ENCODE peak calls at places on chromosome 9, in nine cellular contexts. L is adrenal gland; C is PC-9; O is sigmoid colon; R is CD4-positive, CD25-positive, alpha-beta regulatory T cell; X is ovary; M is H7; U is GM23338; A is fibroblast of pulmonary artery. F is an unnamed sample.

GRCh38 chr9:98944130-98945074 is 695 bp downstream of the COL15A1 start:
- DNase-seq in R (no peak), A (no peak), M (peak; percentile 74), C (no peak), O (peak; percentile 80), L (peak; percentile 51), U (peak; percentile 71), X (peak; percentile 36), F (no peak)

GRCh38 chr9:74983709-74984108 is 31.0 kb upstream of the C9orf40 start:
- DNase-seq in C (no peak), M (no peak), O (no peak), A (no peak), U (no peak), L (no peak), X (no peak), R (no peak), F (no peak)

GRCh38 chr9:134435527-134436355 is 109.5 kb downstream of the RXRA start:
- DNase-seq in A (no peak), R (no peak), M (no peak), X (no peak), O (no peak), U (no peak), L (no peak), C (no peak), F (no peak)

GRCh38 chr9:21996438-21996837 is 1.8 kb downstream of the CDKN2B-AS1 start:
- DNase-seq in U (peak; percentile 83), O (no peak), M (peak; percentile 52), X (no peak), A (no peak), C (no peak), R (no peak), L (no peak), F (no peak)

GRCh38 chr9:134571326-134571871 is 70.2 kb upstream of the COL5A1 start:
- DNase-seq in U (no peak), O (peak; percentile 43), R (no peak), X (no peak), A (no peak), M (no peak), C (no peak), L (peak; percentile 5), F (no peak)

GRCh38 chr9:20683351-20684034 is 566 bp upstream of the FOCAD start:
- DNase-seq in U (no peak), O (peak; percentile 92), X (peak; percentile 52), C (peak; percentile 14), L (peak; percentile 86), A (peak; percentile 89), M (peak; percentile 22), R (no peak), F (peak; percentile 8)

GRCh38 chr9:18357321-18357720 is 116.6 kb upstream of the ADAMTSL1 start:
- DNase-seq in C (no peak), R (no peak), U (no peak), A (no peak), X (no peak), O (no peak), M (no peak), L (no peak), F (no peak)

GRCh38 chr9:135248111-135248510 is 160.6 kb downstream of the OLFM1 start:
- DNase-seq in C (no peak), U (no peak), M (peak; percentile 81), O (no peak), A (no peak), R (no peak), L (no peak), X (no peak), F (no peak)

GRCh38 chr9:98215821-98216220 is 23.4 kb upstream of the CORO2A start:
- DNase-seq in O (no peak), R (peak; percentile 26), X (no peak), A (peak; percentile 39), C (no peak), U (peak; percentile 65), M (peak; percentile 88), L (peak; percentile 44), F (no peak)

GRCh38 chr9:86096382-86096781 is 3.0 kb downstream of the GOLM1 start:
- DNase-seq in O (no peak), X (no peak), L (peak; percentile 47), C (no peak), A (peak; percentile 36), R (no peak), U (no peak), M (no peak), F (no peak)

GRCh38 chr9:91933556-91934352 is 16.3 kb downstream of the ROR2 start:
- DNase-seq in M (no peak), C (no peak), L (no peak), U (no peak), O (no peak), R (no peak), A (no peak), X (no peak), F (no peak)

GRCh38 chr9:98484218-98484617 is 224.5 kb downstream of the GABBR2 start:
- DNase-seq in U (peak; percentile 23), O (no peak), X (no peak), L (no peak), R (no peak), C (no peak), M (no peak), A (peak; percentile 63), F (no peak)

GRCh38 chr9:98870782-98871455 is 63.4 kb downstream of the GALNT12 start:
- DNase-seq in M (no peak), C (no peak), L (no peak), A (no peak), O (no peak), U (no peak), R (no peak), X (no peak), F (no peak)

GRCh38 chr9:10678790-10679189 is 66.0 kb upstream of the PTPRD start:
- DNase-seq in M (no peak), L (no peak), A (peak; percentile 49), C (no peak), U (no peak), X (no peak), R (no peak), O (no peak), F (no peak)

GRCh38 chr9:122109035-122109813 is 16.1 kb upstream of the TTLL11 start:
- DNase-seq in X (no peak), A (no peak), R (no peak), O (no peak), C (no peak), L (no peak), U (no peak), M (peak; percentile 76), F (no peak)

GRCh38 chr9:69019808-69020207 is 5.9 kb upstream of the PRKACG start:
- DNase-seq in C (no peak), U (no peak), L (no peak), X (no peak), M (no peak), R (peak; percentile 74), O (no peak), A (no peak), F (peak; percentile 88)

GRCh38 chr9:134870746-134871667 is 9.6 kb upstream of the FCN2 start:
- DNase-seq in X (no peak), U (no peak), A (no peak), L (no peak), O (no peak), R (no peak), C (no peak), M (peak; percentile 35), F (no peak)

DNA sequence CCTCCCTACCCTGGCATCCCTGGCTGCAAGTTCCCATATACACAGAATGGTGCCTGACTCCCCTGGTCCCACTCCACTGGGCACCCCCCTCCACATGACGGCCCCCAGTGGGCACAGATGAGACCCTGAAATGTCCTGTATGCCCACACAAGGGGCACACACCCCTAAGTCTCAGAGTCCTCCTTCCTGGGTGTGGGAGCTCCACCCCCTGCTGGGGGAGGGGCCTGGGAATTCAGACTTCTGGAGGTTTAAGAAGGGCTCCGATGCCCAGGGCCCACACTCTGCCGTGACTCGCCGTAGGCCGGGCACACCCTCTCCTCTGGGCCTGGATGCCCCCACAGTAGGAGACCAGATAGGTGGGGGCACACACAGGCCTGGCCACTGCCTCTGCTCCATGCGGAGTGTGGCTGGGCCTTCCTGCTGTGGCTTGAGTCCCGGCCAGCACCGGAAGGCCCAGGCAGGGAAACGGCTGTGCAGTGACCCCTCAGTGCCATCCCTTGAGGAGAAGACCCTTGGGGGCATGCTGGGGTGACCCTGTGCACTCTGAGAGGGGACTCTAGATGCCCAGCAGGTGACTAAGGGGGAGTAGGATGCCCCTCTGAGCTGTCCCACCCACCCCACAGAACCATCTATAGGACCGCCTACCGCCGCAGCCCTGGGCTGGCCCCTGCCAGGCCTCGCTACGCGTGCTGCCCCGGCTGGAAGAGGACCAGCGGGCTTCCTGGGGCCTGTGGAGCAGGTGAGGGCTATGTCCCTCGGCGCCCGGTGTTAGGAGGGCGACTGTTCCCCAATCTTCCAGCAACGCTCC is 6.5 kb downstream of the EGFL7 start:
- DNase-seq in C (peak; percentile 39), X (no peak), R (no peak), L (no peak), O (no peak), A (no peak), U (no peak), M (no peak), F (no peak)
- H3K4me3 ChIP-seq in C (no peak overlapping the region), X (no peak overlapping the region), R (no peak overlapping the region), L (no peak overlapping the region), O (peak overlapping the region; percentile 26), A (no peak overlapping the region), U (no peak overlapping the region), M (no peak overlapping the region), F (no peak overlapping the region)

GRCh38 chr9:137167113-137167751 is 2.6 kb downstream of the LRRC26 start:
- DNase-seq in L (no peak), R (no peak), C (no peak), A (no peak), X (no peak), U (peak; percentile 19), O (no peak), M (peak; percentile 80), F (no peak)
- H3K4me3 ChIP-seq in L (no peak overlapping the region), R (no peak overlapping the region), C (no peak overlapping the region), A (no peak overlapping the region), X (no peak overlapping the region), U (peak overlapping the region; percentile 55), O (no peak overlapping the region), M (no peak overlapping the region), F (no peak overlapping the region)

GRCh38 chr9:23851024-23851629 is 25.1 kb upstream of the ELAVL2 start:
- DNase-seq in L (peak; percentile 44), X (peak; percentile 11), O (no peak), U (peak; percentile 74), M (peak; percentile 79), R (no peak), C (no peak), A (no peak), F (no peak)
- H3K4me3 ChIP-seq in L (peak overlapping the region; percentile 13), X (peak overlapping the region; percentile 15), O (peak overlapping the region; percentile 30), U (peak overlapping the region; percentile 73), M (peak overlapping the region; percentile 67), R (no peak overlapping the region), C (no peak overlapping the region), A (no peak overlapping the region), F (no peak overlapping the region)

DNA sequence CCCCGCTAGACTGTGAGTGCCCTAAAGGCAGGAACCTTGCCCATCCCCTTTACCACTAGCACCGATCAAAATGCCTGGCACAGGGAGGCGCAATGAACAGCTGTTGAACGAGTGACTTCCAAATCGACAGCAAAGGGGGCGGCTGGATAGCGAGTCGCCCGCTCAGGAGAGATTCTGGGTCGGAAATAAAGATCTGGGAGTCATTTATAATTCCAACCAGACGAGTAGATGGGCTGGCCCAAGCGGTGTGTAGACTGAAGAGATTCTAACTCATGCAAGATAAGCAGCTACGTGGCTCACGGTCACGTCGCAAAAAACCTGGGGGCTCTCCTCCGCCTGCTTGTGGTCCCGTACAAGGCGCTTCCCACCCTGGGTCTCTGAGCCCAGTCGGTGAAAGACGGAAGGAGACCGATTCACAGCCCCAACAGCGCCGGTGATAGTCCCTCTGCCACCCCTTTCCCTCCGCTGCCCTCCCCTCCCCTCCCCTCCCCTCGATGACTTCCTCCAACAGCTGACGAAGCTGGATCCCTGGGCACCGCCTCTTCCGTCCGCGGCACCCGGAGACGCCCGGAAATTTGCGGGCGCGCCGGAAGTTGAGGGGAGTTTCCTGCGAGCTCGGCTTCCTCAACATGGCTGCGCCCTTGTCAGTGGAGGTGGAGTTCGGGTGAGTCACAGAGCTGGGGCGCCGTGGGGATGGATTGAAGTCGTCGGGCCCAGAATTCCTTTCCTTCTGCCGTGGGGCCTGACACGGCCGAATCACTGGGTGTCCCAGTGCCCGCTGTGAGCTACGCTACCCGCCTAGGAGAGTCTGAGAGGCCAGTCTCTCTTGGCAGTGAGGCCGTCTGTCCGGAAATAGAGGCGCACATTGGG is at the start of gene URM1:
- DNase-seq in O (peak; percentile 97), M (peak; percentile 98), R (peak; percentile 96), C (peak; percentile 97), X (peak; percentile 91), A (peak; percentile 96), U (peak; percentile 97), L (peak; percentile 96), F (peak; percentile 87)
- H3K4me3 ChIP-seq in O (peak within 1 kb of the TSS; percentile 72), M (peak within 1 kb of the TSS; percentile 61), R (peak within 1 kb of the TSS; percentile 97), C (peak within 1 kb of the TSS; percentile 66), X (peak within 1 kb of the TSS; percentile 66), A (peak within 1 kb of the TSS; percentile 100), U (peak within 1 kb of the TSS; percentile 99), L (peak within 1 kb of the TSS; percentile 93), F (peak within 1 kb of the TSS; percentile 99)

F was measured in Jurkat, Clone E6-1.